ENCODE peak calls at places on chromosome 1, in five cellular contexts. C is A549, N is tibial nerve, D is IMR-90, X is Peyer's patch. E is an unnamed sample. For H3K4me1, the result is how much of the 10 kb centered on the place peaks cover.

GRCh38 chr1:40382110-40382464 is 8.6 kb downstream of the SMAP2 start:
- DNase-seq in C (no peak), N (no peak), D (no peak), X (no peak), E (no peak)

GRCh38 chr1:182264187-182264586 is 127.4 kb downstream of the GLUL start:
- DNase-seq in C (no peak), N (no peak), D (no peak), X (no peak), E (no peak)

GRCh38 chr1:36781098-36781497 is 253.2 kb downstream of the GRIK3 start:
- DNase-seq in C (no peak), N (no peak), D (no peak), X (no peak), E (no peak)

GRCh38 chr1:173258484-173259264 is 51.5 kb upstream of the TNFSF4 start:
- DNase-seq in C (no peak), N (no peak), D (no peak), X (no peak), E (no peak)

GRCh38 chr1:208788013-208788412 is 543.8 kb upstream of the PLXNA2 start:
- DNase-seq in C (no peak), N (no peak), D (no peak), X (no peak), E (no peak)

GRCh38 chr1:86380257-86380861 is 15.8 kb downstream of the ODF2L start:
- DNase-seq in C (peak), N (no peak), D (peak), X (no peak), E (no peak)

GRCh38 chr1:82034812-82035211 is 234.1 kb downstream of the ADGRL2 start:
- DNase-seq in C (no peak), N (no peak), D (no peak), X (no peak), E (no peak)

GRCh38 chr1:58848818-58849411 is 65.1 kb upstream of the JUN start:
- DNase-seq in C (peak), N (peak), D (peak), X (no peak), E (no peak)

GRCh38 chr1:107782192-107782845 is 182.7 kb downstream of the VAV3 start:
- DNase-seq in C (peak), N (peak), D (peak), X (no peak), E (no peak)

GRCh38 chr1:110053557-110054428 is 16.7 kb downstream of the ALX3 start:
- DNase-seq in C (peak), N (peak), D (peak), X (peak), E (peak)

GRCh38 chr1:235502601-235503332 is 1.5 kb downstream of the B3GALNT2 start:
- DNase-seq in C (no peak), N (no peak), D (peak), X (no peak), E (no peak)

GRCh38 chr1:10634428-10635384 is 160.0 kb downstream of the PEX14 start:
- DNase-seq in C (no peak), N (no peak), D (no peak), X (no peak), E (no peak)

GRCh38 chr1:96362623-96363022 is 359.0 kb upstream of the PTBP2 start:
- DNase-seq in C (peak), N (no peak), D (peak), X (no peak), E (no peak)

GRCh38 chr1:57094749-57095148 is 128.9 kb upstream of the C8B start:
- DNase-seq in C (no peak), N (no peak), D (no peak), X (no peak), E (no peak)

GRCh38 chr1:11828511-11828910 is 19.1 kb downstream of the NPPA start:
- DNase-seq in C (no peak), N (no peak), D (no peak), X (no peak), E (no peak)

GRCh38 chr1:59672851-59673574 is 141.7 kb upstream of the HOOK1 start:
- DNase-seq in C (peak), N (no peak), D (peak), X (no peak), E (no peak)

GRCh38 chr1:204932573-204932909 is 61.9 kb downstream of the NFASC start:
- DNase-seq in C (no peak), N (no peak), D (no peak), X (no peak), E (no peak)

GRCh38 chr1:25782608-25783201 is 17.3 kb upstream of the SELENON start:
- DNase-seq in C (no peak), N (no peak), D (no peak), X (no peak), E (no peak)

GRCh38 chr1:25786887-25787286 is 13.1 kb upstream of the SELENON start:
- DNase-seq in C (no peak), N (no peak), D (peak), X (no peak), E (no peak)

GRCh38 chr1:25784575-25785051 is 15.4 kb upstream of the SELENON start:
- DNase-seq in C (no peak), N (no peak), D (peak), X (no peak), E (no peak)

GRCh38 chr1:25787477-25788043 is 12.4 kb upstream of the SELENON start:
- DNase-seq in C (no peak), N (no peak), D (peak), X (no peak), E (no peak)

DNA sequence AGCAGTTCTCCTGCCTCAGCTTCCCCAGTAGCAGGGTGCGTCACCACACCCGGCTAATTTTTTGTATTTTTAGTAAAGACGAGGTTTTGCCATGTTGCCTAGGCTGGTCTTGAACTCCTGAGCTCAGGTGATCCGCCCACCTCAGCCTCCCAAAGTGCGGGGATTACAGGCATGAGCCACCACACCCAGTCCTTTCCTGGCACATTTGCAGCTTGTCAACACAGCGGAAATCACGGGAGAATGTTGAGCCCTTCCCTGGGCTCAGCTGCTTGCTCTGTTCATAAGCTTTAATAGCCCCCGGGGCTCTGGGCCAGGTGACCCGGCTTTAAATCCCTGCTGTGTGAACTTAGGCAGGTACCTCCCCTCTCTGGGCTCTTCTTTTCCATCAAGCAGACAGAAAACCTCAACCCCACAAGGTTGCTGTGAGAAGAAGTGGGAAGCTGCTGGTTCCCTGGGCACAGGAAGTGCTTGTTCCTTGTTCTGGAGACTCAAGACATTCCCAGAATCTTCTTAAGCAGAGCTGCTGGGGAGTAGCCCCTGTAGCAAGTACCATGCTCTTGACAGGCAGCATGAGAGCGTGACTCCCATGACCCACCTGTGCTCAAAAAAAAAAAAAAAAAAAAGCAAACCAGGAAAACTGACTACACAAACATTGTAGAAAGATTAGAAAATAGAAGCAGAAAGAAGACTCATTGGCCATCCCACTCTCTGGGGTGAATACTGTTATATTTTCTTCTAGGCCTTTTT is 14.5 kb upstream of the SELENON start:
- DNase-seq in C (no peak), N (no peak), D (no peak), X (no peak), E (no peak)
- TF ChIP-seq CTCF in C (no peak), N (no peak), D (no peak), X (no peak), E (no peak)

GRCh38 chr1:159203621-159204020 is 1.1 kb upstream of the ACKR1 start:
- DNase-seq in C (no peak), N (no peak), D (no peak), X (no peak), E (no peak)

GRCh38 chr1:159207080-159207479 is 2.4 kb downstream of the ACKR1 start:
- DNase-seq in C (no peak), N (no peak), D (no peak), X (no peak), E (no peak)

GRCh38 chr1:159205225-159205624 is 550 bp downstream of the ACKR1 start:
- DNase-seq in C (no peak), N (no peak), D (no peak), X (no peak), E (no peak)

GRCh38 chr1:159204071-159204790 is 444 bp upstream of the ACKR1 start:
- DNase-seq in C (no peak), N (no peak), D (no peak), X (no peak), E (no peak)

GRCh38 chr1:159204791-159205141 is at the start of gene ACKR1:
- DNase-seq in C (no peak), N (no peak), D (no peak), X (no peak), E (no peak)
- TF ChIP-seq POLR2A in C (no peak), N (no peak), D (no peak), X (no peak), E (no peak)

DNA sequence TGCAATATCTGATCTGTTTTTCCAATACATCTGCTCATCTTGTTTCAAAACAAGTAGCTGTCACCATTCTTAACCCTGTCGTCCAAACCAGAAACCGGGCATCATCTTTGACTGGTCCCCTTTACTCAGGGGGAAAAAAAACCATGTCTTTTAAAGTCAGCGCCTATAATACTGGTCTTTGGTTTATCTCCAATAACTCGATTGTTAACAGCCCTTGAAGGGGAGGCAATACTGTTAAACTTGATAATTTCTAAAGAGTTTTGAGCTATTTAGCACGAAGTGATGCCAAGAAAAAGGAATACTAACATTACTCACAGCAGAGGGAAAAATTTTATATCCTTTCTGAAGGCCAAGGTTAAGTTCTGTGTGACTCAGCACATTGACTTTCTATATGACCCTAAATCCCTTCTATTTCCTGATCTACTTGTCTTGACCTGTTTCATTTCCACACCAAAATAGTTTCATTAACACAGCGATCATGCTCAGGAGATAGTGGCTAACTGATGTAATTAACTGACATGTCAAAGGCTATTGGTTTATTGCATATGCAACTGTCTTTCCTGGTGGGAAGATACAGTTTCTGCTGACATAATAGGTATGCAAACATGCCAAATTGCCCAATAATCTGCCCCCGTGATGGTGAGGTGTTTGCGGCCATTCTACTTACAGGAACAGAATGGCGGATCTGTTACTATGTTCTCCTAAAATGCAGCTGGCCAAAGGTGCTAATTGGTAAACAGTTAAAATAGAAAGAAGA is 59.1 kb downstream of the NFIA start:
- DNase-seq in C (peak), N (no peak), D (peak), X (no peak), E (no peak)
- H3K4me1 ChIP-seq in C (half or more), N (under half), D (under half), X (under half), E (under half)

GRCh38 chr1:203463469-203464062 is 12.0 kb upstream of the PRELP start:
- DNase-seq in C (no peak), N (no peak), D (peak), X (no peak), E (no peak)
- TF ChIP-seq CTCF in C (no peak), N (no peak), D (no peak), X (no peak), E (no peak)

GRCh38 chr1:1170215-1170890 is 3.3 kb upstream of the TTLL10 start:
- DNase-seq in C (no peak), N (no peak), D (no peak), X (peak), E (no peak)
- TF ChIP-seq POLR2A in C (no peak), N (no peak), D (no peak), X (no peak), E (no peak)

DNA sequence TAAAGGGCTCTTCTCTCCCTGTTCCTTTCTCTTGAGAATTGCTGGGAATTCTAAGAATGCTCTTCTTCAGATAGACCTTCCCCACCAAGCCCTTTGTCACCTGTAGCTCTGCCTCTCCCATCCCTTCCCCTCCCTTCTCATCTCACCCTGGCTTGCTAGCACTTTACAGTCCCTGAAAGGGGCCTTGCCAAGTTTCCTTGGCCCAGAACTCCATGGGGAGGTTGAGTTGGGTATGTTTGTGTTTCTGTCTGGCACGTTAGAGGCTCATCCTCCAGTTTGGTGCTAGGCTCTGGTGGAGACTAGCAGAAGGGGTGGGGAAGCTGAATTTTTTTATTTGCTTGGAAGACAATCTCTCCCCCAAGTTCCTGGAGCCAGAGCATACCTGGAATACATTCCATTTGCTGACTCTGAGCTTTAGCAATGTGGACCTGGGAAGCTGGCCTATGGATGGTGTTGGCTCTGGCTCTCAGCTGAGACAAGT is 4.9 kb downstream of the CGN start:
- DNase-seq in C (no peak), N (no peak), D (no peak), X (no peak), E (no peak)
- H3K4me1 ChIP-seq in C (under half), N (under half), D (under half), X (under half), E (half or more)

E was measured in right lobe of liver.